ENCODE peak calls at places on chromosomes 2 and 18, in four cellular contexts. V is IMR-90, C is hepatocyte, J is neural progenitor cell. L is an unnamed sample. For H4K20me1, the result is how much of the 10 kb centered on the place peaks cover.

GRCh38 chr2:102703748-102704147 is 58.1 kb upstream of the TMEM182 start:
- DNase-seq in V (peak), C (peak), J (peak), L (peak)

GRCh38 chr2:202035089-202035940 is 1.7 kb downstream of the FZD7 start:
- DNase-seq in V (peak), C (peak), J (peak), L (no peak)

GRCh38 chr18:13302611-13303267 is 84.2 kb downstream of the LDLRAD4 start:
- DNase-seq in V (no peak), C (no peak), J (no peak), L (no peak)

GRCh38 chr18:42534313-42534712 is 579.3 kb downstream of the PIK3C3 start:
- DNase-seq in V (no peak), C (no peak), J (no peak), L (no peak)

GRCh38 chr2:186325827-186326535 is 160.1 kb upstream of the ZC3H15 start:
- DNase-seq in V (no peak), C (peak), J (no peak), L (peak)

GRCh38 chr2:23359631-23360567 is 25.1 kb upstream of the KLHL29 start:
- DNase-seq in V (no peak), C (peak), J (no peak), L (no peak)

GRCh38 chr2:180125245-180125962 is 118.3 kb upstream of the CWC22 start:
- DNase-seq in V (peak), C (peak), J (peak), L (peak)

GRCh38 chr18:37396981-37397720 is 168.4 kb downstream of the CELF4 start:
- DNase-seq in V (peak), C (no peak), J (no peak), L (no peak)

GRCh38 chr18:23958036-23958435 is 56.5 kb upstream of the TTC39C start:
- DNase-seq in V (no peak), C (no peak), J (no peak), L (no peak)

GRCh38 chr18:24560511-24560981 is 100.1 kb downstream of the HRH4 start:
- DNase-seq in V (no peak), C (peak), J (peak), L (no peak)

GRCh38 chr2:28768422-28768821 is 16.8 kb downstream of the PPP1CB start:
- DNase-seq in V (no peak), C (no peak), J (no peak), L (no peak)
- H4K20me1 ChIP-seq in V (half or more), C (half or more), J (half or more), L (half or more)

GRCh38 chr18:77763530-77763929 is 513.9 kb downstream of the GALR1 start:
- DNase-seq in V (no peak), C (no peak), J (peak), L (no peak)

GRCh38 chr18:77762632-77763031 is 513.0 kb downstream of the GALR1 start:
- DNase-seq in V (no peak), C (no peak), J (peak), L (no peak)

GRCh38 chr18:77765468-77765867 is 515.8 kb downstream of the GALR1 start:
- DNase-seq in V (no peak), C (peak), J (peak), L (peak)

GRCh38 chr18:77766421-77766820 is 516.8 kb downstream of the GALR1 start:
- DNase-seq in V (no peak), C (no peak), J (no peak), L (no peak)

DNA sequence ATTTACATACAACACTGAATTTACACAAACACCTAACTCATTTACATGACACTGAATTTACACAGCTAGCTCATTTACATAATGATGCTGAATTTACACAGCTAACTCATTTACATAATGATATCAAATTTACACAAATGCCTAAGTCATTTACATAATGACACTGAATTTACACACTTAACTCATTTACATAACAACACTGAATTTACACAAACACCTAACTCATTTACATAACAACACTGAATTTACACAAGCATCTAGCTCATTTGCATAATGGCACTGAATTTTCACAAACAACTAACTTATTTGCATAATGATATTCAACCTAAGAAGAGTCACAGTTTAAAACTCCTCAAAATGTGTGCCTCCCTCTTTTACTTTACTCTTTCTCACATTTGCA is 511.7 kb downstream of the GALR1 start:
- DNase-seq in V (no peak), C (no peak), J (no peak), L (no peak)
- H4K20me1 ChIP-seq in V (under half), C (under half), J (under half), L (under half)

DNA sequence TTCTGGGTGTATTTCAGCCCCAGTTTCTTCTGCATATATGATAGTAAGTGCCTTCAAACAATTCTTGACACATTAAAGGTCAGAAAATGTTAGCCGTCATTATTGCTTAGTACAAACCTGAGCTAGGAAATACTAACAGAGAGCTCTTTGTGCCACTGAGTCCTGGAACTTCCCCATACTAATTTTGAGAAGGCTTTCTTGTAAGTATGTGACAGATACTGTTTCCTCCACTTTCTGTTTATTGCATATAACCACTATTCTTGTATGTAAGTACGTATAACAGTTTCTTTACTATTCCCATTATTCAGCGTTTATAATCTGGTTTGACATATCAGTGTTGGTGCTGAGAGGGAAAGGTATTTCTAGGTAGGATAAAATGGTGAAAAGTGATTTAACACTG is 9.8 kb downstream of the PPP1CB start:
- DNase-seq in V (no peak), C (no peak), J (no peak), L (no peak)
- H4K20me1 ChIP-seq in V (half or more), C (half or more), J (half or more), L (half or more)

GRCh38 chr2:215425021-215425782 is 10.7 kb downstream of the FN1 start:
- DNase-seq in V (peak), C (no peak), J (no peak), L (no peak)
- H4K20me1 ChIP-seq in V (under half), C (under half), J (under half), L (under half)

DNA sequence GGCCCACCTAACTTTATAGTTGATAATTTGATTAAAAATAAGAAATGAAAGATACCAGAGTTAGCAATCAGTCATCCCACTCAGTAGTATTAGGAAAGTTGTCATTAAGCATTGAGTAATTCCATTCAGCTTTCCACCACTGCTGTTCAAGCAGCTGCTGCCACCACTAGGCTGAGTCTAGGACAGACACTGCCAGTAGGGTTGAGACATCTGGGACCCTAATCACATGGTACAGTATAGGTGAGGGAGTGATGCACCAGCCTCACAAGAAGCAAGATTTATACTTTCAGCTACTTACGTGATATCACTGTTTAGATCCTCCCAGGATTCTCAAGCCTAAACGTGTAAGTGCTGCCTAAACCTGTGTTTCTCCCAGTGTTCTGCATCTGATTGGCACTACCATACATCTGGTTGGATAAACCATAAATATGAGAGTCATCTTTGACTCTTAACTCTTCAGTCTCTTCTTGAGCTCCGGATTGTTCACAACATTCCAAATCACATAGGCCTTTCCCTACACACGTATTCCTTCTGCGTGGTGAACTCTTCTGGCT is 3.2 kb downstream of the UBXN4 start:
- DNase-seq in V (peak), C (peak), J (peak), L (peak)
- H4K20me1 ChIP-seq in V (under half), C (under half), J (under half), L (under half)

DNA sequence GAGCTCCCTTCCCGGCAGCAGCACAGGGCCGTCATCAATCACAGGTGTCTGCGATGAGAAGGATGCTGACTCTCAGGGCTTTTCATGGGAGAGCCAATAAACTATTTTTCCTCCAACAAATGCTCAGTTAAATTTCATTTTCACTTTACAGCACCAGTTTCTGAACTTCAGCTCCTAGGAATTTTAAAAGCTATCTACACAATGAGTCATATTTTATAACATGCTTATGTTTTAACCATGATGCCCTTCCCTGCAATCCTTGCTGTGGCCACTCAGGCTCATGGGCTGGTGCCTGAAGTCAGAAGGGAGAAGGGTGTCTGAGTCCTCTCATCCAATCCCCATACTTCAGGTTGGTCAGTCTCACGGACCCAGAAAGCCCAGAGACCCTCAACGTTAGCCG is 123.6 kb downstream of the AFF3 start:
- DNase-seq in V (peak), C (peak), J (no peak), L (peak)
- H4K20me1 ChIP-seq in V (under half), C (under half), J (under half), L (under half)

DNA sequence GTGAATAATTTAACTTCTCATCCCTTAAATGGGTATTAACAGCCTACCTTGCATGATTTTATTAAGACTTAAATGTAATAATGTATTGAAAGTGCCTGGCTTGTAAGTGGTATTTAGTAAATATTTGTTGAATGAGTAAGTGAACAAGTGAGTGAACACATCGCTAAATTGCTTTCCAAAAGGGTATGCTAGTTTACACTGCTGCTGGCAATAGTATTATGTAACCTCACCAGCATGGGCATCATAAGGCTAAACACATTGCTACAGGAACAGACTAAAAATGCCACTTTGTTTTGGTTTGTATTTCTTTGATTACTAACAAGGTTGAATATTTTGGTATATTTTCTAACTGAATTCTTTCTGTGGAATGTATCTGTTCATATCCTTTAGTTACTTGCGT is 9.8 kb downstream of the WDR43 start:
- DNase-seq in V (peak), C (no peak), J (no peak), L (peak)
- H4K20me1 ChIP-seq in V (half or more), C (under half), J (half or more), L (half or more)

DNA sequence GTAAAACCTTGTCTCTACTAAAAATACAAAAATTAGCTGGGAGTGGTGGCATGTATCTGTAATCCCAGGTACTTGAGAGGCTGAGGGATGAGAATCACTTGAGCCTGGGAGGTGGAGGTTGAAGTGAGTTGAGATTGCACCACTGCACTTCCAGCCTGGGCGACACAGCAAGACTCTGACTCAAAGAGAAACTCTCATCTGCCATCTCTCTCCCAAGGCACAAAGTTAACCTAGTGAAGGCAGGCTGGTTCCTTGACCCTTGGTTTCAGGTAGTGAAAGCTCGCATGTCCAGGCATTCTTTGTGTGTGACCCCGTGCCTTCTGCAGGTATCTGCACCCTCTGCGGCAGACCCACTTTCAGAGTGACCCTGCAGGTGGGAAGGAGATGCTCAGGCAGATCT is 100.0 kb downstream of the WDSUB1 start:
- DNase-seq in V (no peak), C (no peak), J (no peak), L (no peak)
- H4K20me1 ChIP-seq in V (under half), C (under half), J (under half), L (under half)

GRCh38 chr2:26975656-26976055 is 5.2 kb downstream of the MAPRE3 start:
- DNase-seq in V (no peak), C (no peak), J (no peak), L (no peak)
- H4K20me1 ChIP-seq in V (under half), C (under half), J (under half), L (under half)

L was measured in PC-3.